ENCODE peak calls at places on chromosomes 2 and 18, in four cellular contexts. Z is hepatocyte, Q is colonic mucosa, U is GM13976. W is an unnamed sample.

GRCh38 chr2:74261204-74261864 is 62.9 kb downstream of the MTHFD2 start:
- DNase-seq in Z (peak), Q (peak), U (no peak), W (no peak)

GRCh38 chr2:189751080-189751658 is 11.4 kb downstream of the OSGEPL1 start:
- DNase-seq in Z (peak), Q (peak), U (peak), W (peak)

GRCh38 chr2:39379643-39380524 is 57.2 kb downstream of the MAP4K3 start:
- DNase-seq in Z (peak), Q (no peak), U (peak), W (peak)

GRCh38 chr2:20647764-20648164 is 3.1 kb downstream of the HS1BP3 start:
- DNase-seq in Z (no peak), Q (no peak), U (no peak), W (no peak)

GRCh38 chr2:180990794-180991193 is 10.4 kb downstream of the UBE2E3 start:
- DNase-seq in Z (no peak), Q (no peak), U (no peak), W (no peak)

GRCh38 chr2:102072741-102073140 is 69.8 kb upstream of the IL1R1 start:
- DNase-seq in Z (no peak), Q (no peak), U (no peak), W (no peak)

GRCh38 chr2:106085441-106085911 is 108.6 kb downstream of the UXS1 start:
- DNase-seq in Z (peak), Q (peak), U (no peak), W (no peak)

GRCh38 chr18:58335821-58336220 is 291.8 kb downstream of the NEDD4L start:
- DNase-seq in Z (no peak), Q (no peak), U (no peak), W (no peak)

GRCh38 chr18:35076556-35076955 is 35.3 kb downstream of the MAPRE2 start:
- DNase-seq in Z (no peak), Q (no peak), U (no peak), W (no peak)

GRCh38 chr2:69241664-69242063 is 145.4 kb downstream of the GFPT1 start:
- DNase-seq in Z (no peak), Q (no peak), U (no peak), W (no peak)

GRCh38 chr2:52386433-52386832 is 1354.5 kb upstream of the NRXN1 start:
- DNase-seq in Z (no peak), Q (no peak), U (no peak), W (no peak)

GRCh38 chr18:55334875-55335274 is 253.1 kb downstream of the TCF4 start:
- DNase-seq in Z (no peak), Q (peak), U (no peak), W (no peak)

GRCh38 chr2:226548706-226549105 is 250.9 kb downstream of the IRS1 start:
- DNase-seq in Z (no peak), Q (no peak), U (no peak), W (no peak)

GRCh38 chr2:18119883-18120282 is 241.4 kb downstream of the KCNS3 start:
- DNase-seq in Z (no peak), Q (no peak), U (no peak), W (no peak)

GRCh38 chr2:226115832-226116200 is 683.8 kb downstream of the IRS1 start:
- DNase-seq in Z (no peak), Q (no peak), U (no peak), W (no peak)

GRCh38 chr18:76445275-76445674 is 49.8 kb downstream of the ZNF516 start:
- DNase-seq in Z (no peak), Q (no peak), U (no peak), W (no peak)

GRCh38 chr2:181742908-181743722 is 62.8 kb upstream of the NEUROD1 start:
- DNase-seq in Z (peak), Q (peak), U (peak), W (peak)

GRCh38 chr2:56474412-56475158 is 290.8 kb downstream of the CCDC85A start:
- DNase-seq in Z (peak), Q (no peak), U (no peak), W (no peak)

GRCh38 chr18:27789406-27789805 is 387.5 kb downstream of the CDH2 start:
- DNase-seq in Z (no peak), Q (no peak), U (no peak), W (no peak)

GRCh38 chr2:10256031-10256524 is 46.6 kb upstream of the HPCAL1 start:
- DNase-seq in Z (no peak), Q (no peak), U (no peak), W (no peak)

GRCh38 chr2:23488584-23488983 is 103.6 kb downstream of the KLHL29 start:
- DNase-seq in Z (no peak), Q (no peak), U (no peak), W (no peak)

GRCh38 chr2:96727431-96727830 is 12.4 kb downstream of the LMAN2L start:
- DNase-seq in Z (no peak), Q (no peak), U (no peak), W (no peak)

GRCh38 chr2:195313976-195314375 is 343.1 kb upstream of the SLC39A10 start:
- DNase-seq in Z (no peak), Q (no peak), U (no peak), W (no peak)

GRCh38 chr2:134498654-134499053 is 220.1 kb downstream of the TMEM163 start:
- DNase-seq in Z (no peak), Q (no peak), U (no peak), W (no peak)

GRCh38 chr2:172440795-172441194 is 13.4 kb downstream of the ITGA6 start:
- DNase-seq in Z (peak), Q (no peak), U (no peak), W (no peak)

GRCh38 chr2:65818873-65819451 is 386.6 kb upstream of the SPRED2 start:
- DNase-seq in Z (peak), Q (no peak), U (no peak), W (no peak)

GRCh38 chr2:119106301-119106897 is 52.2 kb downstream of the C1QL2 start:
- DNase-seq in Z (peak), Q (peak), U (no peak), W (no peak)

GRCh38 chr2:11923935-11924334 is 177.5 kb downstream of the LPIN1 start:
- DNase-seq in Z (no peak), Q (no peak), U (no peak), W (no peak)

GRCh38 chr2:237432484-237433092 is 18.6 kb upstream of the COL6A3 start:
- DNase-seq in Z (no peak), Q (no peak), U (no peak), W (no peak)

GRCh38 chr2:106572541-106573148 is 85.5 kb downstream of the CD8B2 start:
- DNase-seq in Z (peak), Q (peak), U (no peak), W (no peak)

GRCh38 chr2:9737053-9737875 is 106.0 kb upstream of the TAF1B start:
- DNase-seq in Z (no peak), Q (no peak), U (peak), W (peak)

GRCh38 chr2:236121546-236121945 is 46.6 kb downstream of the GBX2 start:
- DNase-seq in Z (no peak), Q (no peak), U (no peak), W (no peak)

GRCh38 chr2:42900226-42900744 is 107.9 kb upstream of the HAAO start:
- DNase-seq in Z (no peak), Q (no peak), U (no peak), W (no peak)

GRCh38 chr2:109513749-109514588 is 99.8 kb downstream of the SEPTIN10 start:
- DNase-seq in Z (peak), Q (peak), U (peak), W (peak)

GRCh38 chr2:199936554-199936953 is 18.7 kb downstream of the TYW5 start:
- DNase-seq in Z (no peak), Q (no peak), U (no peak), W (no peak)

GRCh38 chr2:199943373-199943772 is 11.9 kb downstream of the TYW5 start:
- DNase-seq in Z (no peak), Q (no peak), U (no peak), W (no peak)

GRCh38 chr2:199946196-199946595 is 9.1 kb downstream of the TYW5 start:
- DNase-seq in Z (no peak), Q (no peak), U (no peak), W (no peak)

DNA sequence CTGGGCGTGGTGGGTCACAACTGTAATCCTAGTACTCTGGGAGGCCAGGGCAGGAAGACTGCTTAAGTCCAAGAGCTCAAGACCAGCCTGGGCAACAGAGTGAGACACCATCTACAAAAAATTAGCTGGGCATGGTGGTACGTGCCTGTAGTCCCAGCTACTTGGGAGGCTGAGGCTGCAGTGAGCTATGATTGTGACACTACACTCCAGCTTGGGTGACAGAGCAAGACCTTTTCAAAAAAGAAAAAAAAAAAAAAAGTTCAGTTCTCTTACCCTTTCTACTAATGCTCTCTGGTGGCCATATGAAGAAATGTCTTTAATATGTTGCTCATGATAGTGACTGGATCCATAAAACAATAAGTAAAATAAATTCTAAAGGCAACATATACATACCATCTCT is 14.9 kb downstream of the TYW5 start:
- DNase-seq in Z (no peak), Q (no peak), U (no peak), W (no peak)
- TF ChIP-seq CTCF in Z (peak), Q (no peak), U (no peak), W (no peak)

DNA sequence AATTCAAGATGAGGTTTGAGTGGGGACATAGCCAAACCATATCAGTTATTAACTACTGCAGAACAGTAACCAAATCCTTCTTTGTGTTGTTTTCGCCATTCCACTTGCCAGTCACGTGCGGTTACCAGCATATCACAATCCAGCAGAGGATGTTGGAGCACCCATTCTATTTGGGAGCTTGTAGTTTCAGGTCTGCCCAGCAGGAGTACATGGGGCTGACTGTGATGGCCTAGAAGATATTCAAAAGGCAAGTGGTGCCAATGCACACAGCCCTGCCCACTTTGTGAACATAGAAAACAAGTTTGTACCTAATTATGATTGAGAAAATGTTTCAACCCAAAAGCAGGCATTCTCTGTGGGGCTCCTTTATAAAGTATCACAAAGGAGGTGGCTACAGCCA is 57.0 kb downstream of the ZNF519 start:
- DNase-seq in Z (no peak), Q (no peak), U (no peak), W (no peak)
- TF ChIP-seq CTCF in Z (no peak), Q (no peak), U (no peak), W (no peak)

DNA sequence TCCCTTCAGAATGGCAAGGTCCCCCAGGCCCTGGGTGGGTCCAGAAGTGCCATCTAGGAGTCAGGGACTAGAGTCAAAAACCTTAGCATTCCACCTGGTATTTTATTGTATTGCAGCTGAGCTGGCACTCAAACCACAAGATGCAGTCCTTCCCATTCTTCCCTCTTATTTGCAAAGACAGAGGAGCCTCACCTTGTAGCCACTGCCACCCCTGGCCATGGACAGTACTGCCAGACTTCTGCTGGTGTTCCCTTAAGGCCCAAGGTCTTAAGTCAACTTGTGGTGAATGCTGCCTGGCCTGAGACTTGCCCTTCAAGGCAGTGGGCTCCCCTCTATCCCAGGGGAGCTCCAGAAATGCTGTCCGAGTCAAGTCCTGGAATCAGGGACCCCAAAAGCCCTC is 6.9 kb downstream of the UGT1A10 start:
- DNase-seq in Z (peak), Q (peak), U (no peak), W (no peak)
- TF ChIP-seq CTCF in Z (peak), Q (peak), U (no peak), W (peak)

GRCh38 chr18:36828157-36828629 is 609 bp downstream of the TPGS2 start:
- DNase-seq in Z (peak), Q (peak), U (no peak), W (no peak)

GRCh38 chr18:36829362-36830140 is 624 bp downstream of the KIAA1328 start:
- DNase-seq in Z (peak), Q (peak), U (no peak), W (no peak)

GRCh38 chr18:36830141-36830495 is 1.2 kb downstream of the KIAA1328 start:
- DNase-seq in Z (no peak), Q (no peak), U (no peak), W (no peak)

GRCh38 chr18:36831139-36831538 is 2.2 kb downstream of the KIAA1328 start:
- DNase-seq in Z (no peak), Q (no peak), U (no peak), W (no peak)

DNA sequence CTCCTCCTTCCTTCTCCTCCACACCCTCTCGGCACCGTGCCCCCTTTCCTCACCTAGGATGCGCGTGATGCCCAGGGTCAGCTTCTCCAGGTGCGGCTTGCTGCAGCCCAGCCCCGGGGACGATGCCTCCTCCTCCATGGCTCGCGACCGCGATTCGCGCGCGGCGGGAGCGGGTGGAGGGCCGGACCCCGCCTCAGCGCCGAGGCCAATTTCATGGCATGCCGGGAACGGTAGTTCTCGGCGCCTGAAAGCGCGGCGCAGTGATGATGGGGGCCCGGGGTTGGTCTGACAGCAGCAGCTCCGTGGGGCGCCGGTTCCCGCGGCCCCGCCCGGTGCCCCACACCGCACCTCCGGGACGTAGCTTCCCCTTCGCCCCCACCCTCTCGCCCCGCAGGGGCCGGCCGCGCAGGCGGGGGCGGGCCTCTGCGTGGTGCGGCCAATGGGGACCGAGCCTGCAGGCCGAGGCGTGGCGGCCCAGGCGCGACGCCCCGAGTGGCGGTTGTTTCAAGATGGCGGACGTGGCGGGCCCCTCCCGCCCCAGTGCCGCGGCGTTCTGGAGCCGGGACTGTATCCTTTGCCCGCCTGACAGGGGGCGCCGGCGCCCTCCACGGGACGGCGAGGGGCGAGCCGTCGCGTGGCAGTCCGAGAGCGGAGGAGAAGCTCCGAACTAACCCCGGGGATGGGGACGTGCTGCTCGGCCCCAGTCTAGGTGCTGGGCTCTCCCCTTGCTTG is at the start of the genes KIAA1328 and TPGS2:
- DNase-seq in Z (peak), Q (peak), U (peak), W (peak)
- TF ChIP-seq CTCF in Z (peak), Q (no peak), U (peak), W (peak)

DNA sequence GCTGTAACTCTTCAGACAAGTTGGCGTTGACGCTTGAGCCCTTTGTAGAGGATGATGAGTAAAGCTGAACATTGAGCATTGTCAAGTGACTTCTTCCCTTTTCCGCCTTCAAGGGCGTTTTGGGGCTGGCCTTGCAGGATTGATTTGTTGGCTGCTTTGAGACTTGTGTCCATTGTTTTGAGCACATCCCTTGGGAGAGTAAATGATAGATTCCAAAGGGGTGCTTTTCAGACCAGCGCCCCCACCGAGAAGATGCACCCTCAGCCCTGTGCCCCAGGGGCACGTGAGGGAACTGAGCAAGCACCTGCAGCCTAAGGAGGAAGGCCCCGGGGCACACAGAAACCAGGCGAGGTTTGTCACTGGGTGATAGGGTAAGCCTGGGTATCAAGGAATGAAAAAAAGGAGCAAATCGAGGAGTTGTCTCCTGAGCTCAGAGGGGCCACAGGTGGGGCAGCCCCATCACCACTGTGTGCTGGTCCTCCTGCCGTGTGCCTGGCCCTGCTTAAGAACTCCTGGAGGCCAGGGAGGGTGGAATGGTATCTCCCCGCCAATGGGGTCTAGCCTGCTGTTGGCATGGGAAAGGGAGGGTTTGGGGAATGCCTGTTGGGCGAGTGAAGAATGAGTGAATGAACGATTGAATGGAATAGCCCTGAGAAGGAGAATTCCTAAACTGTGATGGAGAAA is 64.0 kb downstream of the RAB31 start:
- DNase-seq in Z (no peak), Q (no peak), U (no peak), W (no peak)
- TF ChIP-seq CTCF in Z (no peak), Q (no peak), U (no peak), W (no peak)

GRCh38 chr2:216477283-216478035 is 21.2 kb upstream of the RPL37A start:
- DNase-seq in Z (no peak), Q (no peak), U (no peak), W (no peak)
- TF ChIP-seq CTCF in Z (no peak), Q (no peak), U (no peak), W (no peak)

GRCh38 chr2:221747289-221747972 is 175.3 kb upstream of the EPHA4 start:
- DNase-seq in Z (no peak), Q (no peak), U (no peak), W (no peak)

DNA sequence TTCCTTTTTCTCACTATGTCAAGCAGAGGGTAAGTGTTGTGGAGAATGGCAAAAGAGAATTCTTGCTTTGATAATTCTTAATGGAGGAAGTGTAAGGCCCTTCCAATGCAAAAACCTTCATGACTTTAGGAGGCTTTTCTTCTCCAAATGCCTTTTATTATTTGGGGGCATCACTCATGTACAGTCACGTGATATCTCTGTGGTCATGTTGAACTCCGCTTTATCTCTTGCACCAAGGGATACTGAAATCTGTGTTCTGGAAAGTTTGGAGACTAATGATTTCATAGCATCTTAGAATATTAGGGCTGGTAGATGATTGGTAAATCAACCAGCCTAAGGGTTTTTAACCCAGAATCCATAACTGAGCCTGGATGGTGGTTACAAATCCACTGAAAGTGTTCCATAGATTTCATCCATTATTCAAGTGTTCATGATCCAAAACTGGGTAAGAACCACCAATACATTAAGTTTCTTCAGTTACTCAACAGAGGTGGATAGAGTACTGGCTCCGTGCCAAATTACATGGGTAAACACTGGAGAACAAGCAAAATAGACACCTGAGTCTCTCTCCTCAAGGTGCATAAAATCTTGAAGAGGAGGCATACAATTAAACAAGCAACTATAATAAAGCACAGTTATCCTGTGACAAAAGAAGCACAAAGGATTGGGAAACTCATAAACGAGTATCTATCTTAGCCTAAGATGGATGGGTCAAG is 169.6 kb upstream of the EPHA4 start:
- DNase-seq in Z (no peak), Q (no peak), U (no peak), W (no peak)
- TF ChIP-seq CTCF in Z (no peak), Q (no peak), U (no peak), W (no peak)

GRCh38 chr18:75130591-75131274 is 78.2 kb downstream of the PTGR3 start:
- DNase-seq in Z (no peak), Q (peak), U (no peak), W (no peak)
- TF ChIP-seq CTCF in Z (no peak), Q (no peak), U (no peak), W (no peak)